ENCODE peak calls at places on chromosomes 7 and 10, in eight cellular contexts. C, Z, Q, M, U, Y, X and I are unnamed samples.
A peak's percentile ranks its signal among the peaks of the same experiment; 100 is the strongest.

GRCh38 chr7:127066974-127067373 is 185.8 kb downstream of the GRM8 start:
- DNase-seq in C (no peak), Z (no peak), Q (no peak), M (no peak), U (no peak), Y (no peak), X (no peak), I (no peak)

GRCh38 chr10:76874151-76874550 is 763.5 kb downstream of the KCNMA1 start:
- DNase-seq in C (no peak), Z (peak; percentile 14), Q (peak; percentile 59), M (peak; percentile 50), U (no peak), Y (no peak), X (no peak), I (no peak)

GRCh38 chr10:131676971-131677421 is 223.8 kb upstream of the PPP2R2D start:
- DNase-seq in C (no peak), Z (no peak), Q (no peak), M (no peak), U (no peak), Y (no peak), X (no peak), I (no peak)

GRCh38 chr10:78465456-78465855 is 431.8 kb downstream of the RPS24 start:
- DNase-seq in C (no peak), Z (no peak), Q (no peak), M (no peak), U (no peak), Y (no peak), X (no peak), I (no peak)

GRCh38 chr10:24751716-24752115 is 28.0 kb upstream of the ARHGAP21 start:
- DNase-seq in C (no peak), Z (no peak), Q (no peak), M (no peak), U (no peak), Y (no peak), X (no peak), I (no peak)

GRCh38 chr10:73819025-73819424 is 7.6 kb upstream of the NDST2 start:
- DNase-seq in C (no peak), Z (no peak), Q (no peak), M (no peak), U (no peak), Y (no peak), X (no peak), I (no peak)

GRCh38 chr7:129203050-129203741 is 14.8 kb downstream of the SMO start:
- DNase-seq in C (no peak), Z (no peak), Q (no peak), M (no peak), U (no peak), Y (no peak), X (no peak), I (no peak)

GRCh38 chr7:15199482-15199881 is 296.9 kb upstream of the DGKB start:
- DNase-seq in C (no peak), Z (peak; percentile 8), Q (no peak), M (no peak), U (no peak), Y (no peak), X (no peak), I (peak; percentile 12)

GRCh38 chr7:18667466-18667865 is 171.9 kb downstream of the HDAC9 start:
- DNase-seq in C (no peak), Z (peak; percentile 83), Q (no peak), M (peak; percentile 76), U (no peak), Y (no peak), X (no peak), I (peak; percentile 64)

GRCh38 chr7:122412886-122413285 is 108.3 kb upstream of the FEZF1 start:
- DNase-seq in C (no peak), Z (peak; percentile 25), Q (peak; percentile 4), M (peak; percentile 28), U (no peak), Y (peak; percentile 35), X (no peak), I (no peak)